ENCODE peak calls at places on chromosome 5, in five cellular contexts. A is uterus, P is OCI-LY7, L is SW480, Z is germinal center. B is an unnamed sample.

GRCh38 chr5:2282034-2282690 is 399.4 kb upstream of the IRX4 start:
- DNase-seq in A (no peak), P (no peak), L (no peak), Z (no peak), B (no peak)

GRCh38 chr5:169697976-169698375 is 60.9 kb downstream of the DOCK2 start:
- DNase-seq in A (no peak), P (no peak), L (no peak), Z (no peak), B (no peak)

GRCh38 chr5:13143630-13144029 is 800.9 kb downstream of the DNAH5 start:
- DNase-seq in A (no peak), P (no peak), L (no peak), Z (no peak), B (no peak)

GRCh38 chr5:178423431-178423830 is 166.8 kb downstream of the COL23A1 start:
- DNase-seq in A (no peak), P (no peak), L (no peak), Z (no peak), B (no peak)

GRCh38 chr5:104347119-104347708 is 784.6 kb upstream of the NUDT12 start:
- DNase-seq in A (no peak), P (no peak), L (peak; percentile 37), Z (no peak), B (no peak)

GRCh38 chr5:76617675-76618074 is 5.5 kb downstream of the F2RL2 start:
- DNase-seq in A (no peak), P (no peak), L (no peak), Z (no peak), B (no peak)

GRCh38 chr5:17614872-17615605 is 4.8 kb downstream of the TAF11L12 start:
- DNase-seq in A (no peak), P (no peak), L (no peak), Z (no peak), B (no peak)

GRCh38 chr5:82050955-82051354 is 79.1 kb downstream of the ATG10 start:
- DNase-seq in A (no peak), P (no peak), L (no peak), Z (no peak), B (no peak)

GRCh38 chr5:11062379-11062778 is 301.3 kb upstream of the DAP start:
- DNase-seq in A (no peak), P (no peak), L (no peak), Z (no peak), B (no peak)

GRCh38 chr5:141492168-141492885 is 3.4 kb downstream of the PCDHGC5 start:
- DNase-seq in A (no peak), P (no peak), L (no peak), Z (peak; percentile 46), B (no peak)

GRCh38 chr5:147567917-147568598 is 58.2 kb upstream of the DPYSL3 start:
- DNase-seq in A (no peak), P (peak; percentile 7), L (peak; percentile 99), Z (no peak), B (no peak)

GRCh38 chr5:91556-92263 is at the start of gene PLEKHG4B:
- DNase-seq in A (no peak), P (no peak), L (peak; percentile 72), Z (no peak), B (no peak)

GRCh38 chr5:109997191-109997590 is 307.5 kb downstream of the MAN2A1 start:
- DNase-seq in A (no peak), P (no peak), L (no peak), Z (no peak), B (no peak)

B was measured in left ventricle myocardium inferior.